ENCODE peak calls at places on chromosomes 3 and 15, in nine cellular contexts. Q is ureter; T is Daoy; H is iris pigment epithelial cell; S is cortex of kidney; A is stimulated activated CD8-positive, alpha-beta memory T cell treated with anti-CD3 and anti-CD28 coated beads, Interleukin-15, amount 100 ng/mL, for 48 hours; L is psoas muscle; F is thoracic aorta; W is GM12865. V is an unnamed sample.

GRCh38 chr3:170055209-170055608 is 17.4 kb downstream of the GPR160 start:
- DNase-seq in L (no peak), W (peak; percentile 89), T (peak; percentile 21), F (no peak), H (peak; percentile 66), S (no peak), A (no peak), Q (no peak), V (no peak)

GRCh38 chr3:108106031-108106430 is 15.2 kb upstream of the CD47 start:
- DNase-seq in T (peak; percentile 70), S (no peak), L (no peak), W (no peak), H (peak; percentile 42), A (no peak), Q (no peak), F (no peak), V (no peak)

GRCh38 chr3:52317601-52318000 is 1.5 kb downstream of the DNAH1 start:
- DNase-seq in H (peak; percentile 48), Q (peak; percentile 77), F (no peak), T (no peak), L (peak; percentile 60), A (peak; percentile 39), S (no peak), W (peak; percentile 45), V (peak; percentile 38)

GRCh38 chr15:73856458-73857192 is 16.7 kb upstream of the TBC1D21 start:
- DNase-seq in F (no peak), A (no peak), H (no peak), L (no peak), Q (no peak), W (no peak), T (no peak), S (no peak), V (peak; percentile 20)

GRCh38 chr3:16028604-16029003 is 145.9 kb upstream of the GALNT15 start:
- DNase-seq in W (no peak), H (peak; percentile 69), L (no peak), F (no peak), A (no peak), T (peak; percentile 12), Q (no peak), S (no peak), V (no peak)

GRCh38 chr3:130894873-130895330 is 1.0 kb downstream of the ATP2C1 start:
- DNase-seq in H (peak; percentile 19), F (no peak), S (no peak), Q (no peak), A (no peak), T (peak; percentile 6), L (no peak), W (no peak), V (no peak)

GRCh38 chr3:133209871-133210550 is 171.8 kb downstream of the TMEM108 start:
- DNase-seq in A (no peak), Q (no peak), L (no peak), F (no peak), W (peak; percentile 11), H (no peak), T (peak; percentile 49), S (no peak), V (no peak)

GRCh38 chr3:125374996-125375941 is at the start of gene ZNF148:
- DNase-seq in A (peak; percentile 81), T (peak; percentile 95), W (peak; percentile 96), S (peak; percentile 54), F (peak; percentile 40), H (peak; percentile 91), Q (peak; percentile 93), L (peak; percentile 92), V (peak; percentile 88)

GRCh38 chr3:197959500-197959890 is 522 bp upstream of the LMLN start:
- DNase-seq in Q (no peak), T (no peak), H (no peak), A (no peak), F (no peak), W (no peak), S (no peak), L (no peak), V (no peak)

GRCh38 chr15:25406846-25407245 is 32.0 kb downstream of the UBE3A start:
- DNase-seq in T (no peak), S (no peak), Q (no peak), W (no peak), F (no peak), H (no peak), A (no peak), L (no peak), V (no peak)

GRCh38 chr3:9994086-9994844 is 7.6 kb upstream of the EMC3 start:
- DNase-seq in S (no peak), F (no peak), T (no peak), Q (no peak), W (no peak), H (peak; percentile 90), L (no peak), A (no peak), V (no peak)

GRCh38 chr3:182855076-182855475 is 61.8 kb downstream of the ATP11B start:
- DNase-seq in F (no peak), W (no peak), A (no peak), H (no peak), Q (no peak), L (no peak), T (no peak), S (no peak), V (no peak)

GRCh38 chr3:11991751-11992150 is 12.4 kb upstream of the SYN2 start:
- DNase-seq in L (no peak), W (no peak), T (no peak), S (no peak), F (no peak), H (no peak), A (no peak), Q (no peak), V (no peak)

GRCh38 chr3:46380471-46381215 is 9.9 kb downstream of the CCR5 start:
- DNase-seq in S (no peak), F (no peak), H (no peak), A (no peak), T (no peak), L (no peak), Q (no peak), W (no peak), V (no peak)

GRCh38 chr15:91104111-91104510 is 4.1 kb downstream of the SV2B start:
- DNase-seq in H (no peak), Q (no peak), F (no peak), A (no peak), L (peak; percentile 27), W (no peak), S (no peak), T (peak; percentile 11), V (no peak)

GRCh38 chr3:42752961-42753360 is 20.1 kb downstream of the CCDC13 start:
- DNase-seq in A (no peak), W (no peak), F (no peak), H (no peak), S (no peak), L (no peak), T (no peak), Q (no peak), V (no peak)

GRCh38 chr3:121018917-121019321 is 110.9 kb downstream of the STXBP5L start:
- DNase-seq in H (no peak), S (no peak), T (no peak), A (no peak), F (no peak), L (no peak), W (no peak), Q (no peak), V (no peak)

GRCh38 chr3:112531358-112531781 is 30.4 kb downstream of the ATG3 start:
- DNase-seq in Q (no peak), L (no peak), S (no peak), A (no peak), F (no peak), T (no peak), W (peak; percentile 51), H (peak; percentile 52), V (no peak)

GRCh38 chr3:81393251-81393650 is 368.2 kb downstream of the GBE1 start:
- DNase-seq in A (no peak), H (peak; percentile 2), L (no peak), Q (no peak), T (no peak), S (no peak), F (no peak), W (no peak), V (no peak)

GRCh38 chr3:127192576-127193232 is at the start of gene PRR23E:
- DNase-seq in F (no peak), Q (no peak), A (no peak), H (no peak), W (no peak), L (no peak), S (no peak), T (no peak), V (no peak)

GRCh38 chr3:49104052-49104426 is 518 bp downstream of the QARS1 start:
- DNase-seq in A (no peak), H (no peak), Q (no peak), W (no peak), T (no peak), L (no peak), S (no peak), F (no peak), V (no peak)

GRCh38 chr3:111151438-111151837 is 79.8 kb downstream of the NECTIN3 start:
- DNase-seq in T (peak; percentile 39), S (no peak), W (no peak), L (no peak), F (no peak), H (peak; percentile 87), Q (no peak), A (no peak), V (no peak)

GRCh38 chr3:33940149-33940548 is 141.7 kb downstream of the PDCD6IP start:
- DNase-seq in S (no peak), Q (no peak), F (no peak), W (no peak), T (peak; percentile 2), H (peak; percentile 14), A (no peak), L (no peak), V (no peak)

GRCh38 chr3:148128136-148128535 is 569.6 kb upstream of the AGTR1 start:
- DNase-seq in T (no peak), H (no peak), S (no peak), L (no peak), Q (no peak), A (no peak), W (peak; percentile 7), F (no peak), V (no peak)

GRCh38 chr3:122484985-122485384 is 29.8 kb downstream of the KPNA1 start:
- DNase-seq in F (no peak), Q (no peak), S (no peak), H (peak; percentile 80), L (peak; percentile 17), W (no peak), A (no peak), T (peak; percentile 73), V (no peak)

GRCh38 chr15:61755461-61755860 is 304.8 kb downstream of the VPS13C start:
- DNase-seq in H (no peak), Q (no peak), A (no peak), T (no peak), W (no peak), F (no peak), L (no peak), S (no peak), V (no peak)

V was measured in body of pancreas.